ENCODE peak calls at places on chromosome 15, in ten cellular contexts. D, C, T, I, V, B, Z, M, Q and O are unnamed samples.

GRCh38 chr15:89760303-89761008 is 9.4 kb upstream of the MESP1 start:
- DNase-seq in D (peak), C (peak), T (no peak), I (peak), V (peak), B (peak), Z (peak), M (peak), Q (peak), O (peak)

GRCh38 chr15:36090276-36090946 is 489.0 kb upstream of the CDIN1 start:
- DNase-seq in D (no peak), C (no peak), T (no peak), I (no peak), V (no peak), B (no peak), Z (no peak), M (no peak), Q (no peak), O (peak)

GRCh38 chr15:41961014-41961518 is 11.3 kb downstream of the EHD4 start:
- DNase-seq in D (peak), C (no peak), T (no peak), I (no peak), V (no peak), B (no peak), Z (no peak), M (no peak), Q (no peak), O (no peak)

GRCh38 chr15:68552773-68553172 is 26.0 kb upstream of the CORO2B start:
- DNase-seq in D (no peak), C (no peak), T (no peak), I (no peak), V (peak), B (no peak), Z (no peak), M (no peak), Q (no peak), O (no peak)

GRCh38 chr15:70059476-70060213 is 38.1 kb downstream of the TLE3 start:
- DNase-seq in D (no peak), C (no peak), T (no peak), I (no peak), V (no peak), B (no peak), Z (no peak), M (no peak), Q (no peak), O (no peak)

GRCh38 chr15:77815015-77815414 is 182.3 kb upstream of the LINGO1 start:
- DNase-seq in D (no peak), C (no peak), T (no peak), I (no peak), V (no peak), B (no peak), Z (no peak), M (no peak), Q (no peak), O (no peak)

GRCh38 chr15:60320365-60320764 is 77.4 kb downstream of the ANXA2 start:
- DNase-seq in D (no peak), C (no peak), T (no peak), I (no peak), V (no peak), B (no peak), Z (no peak), M (no peak), Q (no peak), O (no peak)

GRCh38 chr15:26051771-26052685 is 188.9 kb upstream of the ATP10A start:
- DNase-seq in D (no peak), C (no peak), T (no peak), I (peak), V (no peak), B (no peak), Z (no peak), M (no peak), Q (no peak), O (no peak)